ENCODE peak calls at places on chromosomes 13 and 19, in nine cellular contexts. G, V, J, Q, F, N, X, O and H are unnamed samples.

GRCh38 chr19:15251749-15252397 is 19.6 kb upstream of the EPHX3 start:
- DNase-seq in G (no peak), V (no peak), J (peak), Q (peak), F (peak), N (no peak), X (peak), O (no peak), H (peak)

GRCh38 chr19:13149628-13150186 is 468 bp downstream of the STX10 start:
- DNase-seq in G (no peak), V (no peak), J (peak), Q (no peak), F (no peak), N (no peak), X (no peak), O (no peak), H (no peak)

GRCh38 chr13:51550151-51550550 is 34.1 kb upstream of the WDFY2 start:
- DNase-seq in G (no peak), V (no peak), J (no peak), Q (no peak), F (no peak), N (no peak), X (no peak), O (no peak), H (no peak)

GRCh38 chr13:20465218-20465879 is 60.3 kb downstream of the CRYL1 start:
- DNase-seq in G (no peak), V (no peak), J (no peak), Q (no peak), F (no peak), N (no peak), X (no peak), O (no peak), H (no peak)

GRCh38 chr13:103299079-103299478 is 232.9 kb upstream of the SLC10A2 start:
- DNase-seq in G (no peak), V (no peak), J (no peak), Q (no peak), F (peak), N (no peak), X (peak), O (no peak), H (no peak)

GRCh38 chr19:46551175-46551574 is 50.0 kb upstream of the CALM3 start:
- DNase-seq in G (no peak), V (no peak), J (no peak), Q (no peak), F (no peak), N (no peak), X (no peak), O (no peak), H (no peak)

GRCh38 chr19:16677060-16677459 is 16.1 kb downstream of the TMEM38A start:
- DNase-seq in G (no peak), V (no peak), J (no peak), Q (no peak), F (no peak), N (no peak), X (no peak), O (no peak), H (no peak)

GRCh38 chr13:45863716-45864590 is 12.4 kb upstream of the SIAH3 start:
- DNase-seq in G (no peak), V (no peak), J (no peak), Q (no peak), F (no peak), N (no peak), X (no peak), O (no peak), H (no peak)

GRCh38 chr19:35542209-35542608 is 3.2 kb upstream of the TMEM147 start:
- DNase-seq in G (no peak), V (no peak), J (no peak), Q (no peak), F (no peak), N (no peak), X (no peak), O (no peak), H (no peak)